ENCODE peak calls at places on chromosomes 3 and 15, in six cellular contexts. One of them, this sample, is unnamed.
A peak's percentile ranks its signal among the peaks of the same experiment; 100 is the strongest.

GRCh38 chr3:16828815-16829214 is 55.9 kb upstream of the PLCL2 start:
- DNase-seq in A549: peak; percentile 25
- DNase-seq in PC-3: peak; percentile 84
- DNase-seq in adrenal gland: peak; percentile 40
- DNase-seq in endothelial cell: peak; percentile 43
- DNase-seq in cardiac muscle cell: peak; percentile 56
- DNase-seq in this sample: peak; percentile 47

GRCh38 chr15:59326856-59327255 is 45.8 kb downstream of the MYO1E start:
- DNase-seq in A549: no peak
- DNase-seq in PC-3: no peak
- DNase-seq in adrenal gland: no peak
- DNase-seq in endothelial cell: no peak
- DNase-seq in cardiac muscle cell: no peak
- DNase-seq in this sample: no peak

GRCh38 chr3:40996382-40996781 is 202.9 kb upstream of the CTNNB1 start:
- DNase-seq in A549: no peak
- DNase-seq in PC-3: no peak
- DNase-seq in adrenal gland: no peak
- DNase-seq in endothelial cell: no peak
- DNase-seq in cardiac muscle cell: peak; percentile 58
- DNase-seq in this sample: no peak

GRCh38 chr15:50065264-50065663 is 53.8 kb downstream of the ATP8B4 start:
- DNase-seq in A549: no peak
- DNase-seq in PC-3: no peak
- DNase-seq in adrenal gland: no peak
- DNase-seq in endothelial cell: no peak
- DNase-seq in cardiac muscle cell: no peak
- DNase-seq in this sample: no peak

GRCh38 chr15:96358795-96359190 is 28.3 kb downstream of the NR2F2 start:
- DNase-seq in A549: no peak
- DNase-seq in PC-3: no peak
- DNase-seq in adrenal gland: no peak
- DNase-seq in endothelial cell: no peak
- DNase-seq in cardiac muscle cell: no peak
- DNase-seq in this sample: peak; percentile 44

GRCh38 chr15:40064231-40064894 is 25.4 kb upstream of the SRP14 start:
- DNase-seq in A549: no peak
- DNase-seq in PC-3: peak; percentile 92
- DNase-seq in adrenal gland: no peak
- DNase-seq in endothelial cell: no peak
- DNase-seq in cardiac muscle cell: no peak
- DNase-seq in this sample: no peak

GRCh38 chr3:133570139-133570936 is 3.1 kb upstream of the CDV3 start:
- DNase-seq in A549: no peak
- DNase-seq in PC-3: peak; percentile 84
- DNase-seq in adrenal gland: no peak
- DNase-seq in endothelial cell: no peak
- DNase-seq in cardiac muscle cell: peak; percentile 38
- DNase-seq in this sample: peak; percentile 80

GRCh38 chr15:48703544-48703943 is 58.0 kb upstream of the FBN1 start:
- DNase-seq in A549: no peak
- DNase-seq in PC-3: peak; percentile 14
- DNase-seq in adrenal gland: no peak
- DNase-seq in endothelial cell: no peak
- DNase-seq in cardiac muscle cell: no peak
- DNase-seq in this sample: no peak

GRCh38 chr3:156488771-156489170 is 66.1 kb downstream of the SSR3 start:
- DNase-seq in A549: no peak
- DNase-seq in PC-3: no peak
- DNase-seq in adrenal gland: no peak
- DNase-seq in endothelial cell: no peak
- DNase-seq in cardiac muscle cell: no peak
- DNase-seq in this sample: no peak

GRCh38 chr15:25182736-25183445 is 228.1 kb downstream of the SNRPN start:
- DNase-seq in A549: no peak
- DNase-seq in PC-3: no peak
- DNase-seq in adrenal gland: peak; percentile 3
- DNase-seq in endothelial cell: no peak
- DNase-seq in cardiac muscle cell: no peak
- DNase-seq in this sample: no peak

GRCh38 chr15:99717129-99718024 is 15.9 kb downstream of the LYSMD4 start:
- DNase-seq in A549: no peak
- DNase-seq in PC-3: no peak
- DNase-seq in adrenal gland: no peak
- DNase-seq in endothelial cell: no peak
- DNase-seq in cardiac muscle cell: peak; percentile 35
- DNase-seq in this sample: no peak

GRCh38 chr3:149581248-149581647 is 76.6 kb downstream of the WWTR1 start:
- DNase-seq in A549: no peak
- DNase-seq in PC-3: peak; percentile 94
- DNase-seq in adrenal gland: no peak
- DNase-seq in endothelial cell: no peak
- DNase-seq in cardiac muscle cell: no peak
- DNase-seq in this sample: no peak

GRCh38 chr3:61464785-61465184 is 96.6 kb upstream of the PTPRG start:
- DNase-seq in A549: no peak
- DNase-seq in PC-3: no peak
- DNase-seq in adrenal gland: peak; percentile 7
- DNase-seq in endothelial cell: no peak
- DNase-seq in cardiac muscle cell: no peak
- DNase-seq in this sample: no peak

GRCh38 chr3:73569246-73569760 is 55.4 kb downstream of the PDZRN3 start:
- DNase-seq in A549: no peak
- DNase-seq in PC-3: no peak
- DNase-seq in adrenal gland: no peak
- DNase-seq in endothelial cell: no peak
- DNase-seq in cardiac muscle cell: no peak
- DNase-seq in this sample: no peak

GRCh38 chr3:133512416-133513089 is 60.9 kb upstream of the CDV3 start:
- DNase-seq in A549: no peak
- DNase-seq in PC-3: no peak
- DNase-seq in adrenal gland: no peak
- DNase-seq in endothelial cell: no peak
- DNase-seq in cardiac muscle cell: no peak
- DNase-seq in this sample: no peak

GRCh38 chr3:189982299-189982945 is 138.3 kb downstream of the P3H2 start:
- DNase-seq in A549: no peak
- DNase-seq in PC-3: no peak
- DNase-seq in adrenal gland: no peak
- DNase-seq in endothelial cell: no peak
- DNase-seq in cardiac muscle cell: no peak
- DNase-seq in this sample: no peak

GRCh38 chr3:120475722-120476385 is 25.1 kb upstream of the FSTL1 start:
- DNase-seq in A549: no peak
- DNase-seq in PC-3: no peak
- DNase-seq in adrenal gland: no peak
- DNase-seq in endothelial cell: no peak
- DNase-seq in cardiac muscle cell: no peak
- DNase-seq in this sample: no peak

GRCh38 chr3:48662753-48663488 is at the start of gene CELSR3:
- DNase-seq in A549: peak; percentile 51
- DNase-seq in PC-3: peak; percentile 16
- DNase-seq in adrenal gland: peak; percentile 84
- DNase-seq in endothelial cell: peak; percentile 81
- DNase-seq in cardiac muscle cell: peak; percentile 95
- DNase-seq in this sample: peak; percentile 84

GRCh38 chr15:100393008-100393407 is 51.2 kb upstream of the ADAMTS17 start:
- DNase-seq in A549: no peak
- DNase-seq in PC-3: no peak
- DNase-seq in adrenal gland: no peak
- DNase-seq in endothelial cell: no peak
- DNase-seq in cardiac muscle cell: no peak
- DNase-seq in this sample: no peak

GRCh38 chr15:57444877-57445513 is 68.7 kb downstream of the CGNL1 start:
- DNase-seq in A549: no peak
- DNase-seq in PC-3: peak; percentile 13
- DNase-seq in adrenal gland: peak; percentile 44
- DNase-seq in endothelial cell: no peak
- DNase-seq in cardiac muscle cell: no peak
- DNase-seq in this sample: no peak

GRCh38 chr15:42494998-42495360 is 455 bp upstream of the SNAP23 start:
- DNase-seq in A549: peak; percentile 25
- DNase-seq in PC-3: peak; percentile 49
- DNase-seq in adrenal gland: peak; percentile 85
- DNase-seq in endothelial cell: peak; percentile 20
- DNase-seq in cardiac muscle cell: no peak
- DNase-seq in this sample: peak; percentile 30

GRCh38 chr15:42491540-42492225 is 742 bp upstream of the ZNF106 start:
- DNase-seq in A549: peak; percentile 25
- DNase-seq in PC-3: peak; percentile 71
- DNase-seq in adrenal gland: no peak
- DNase-seq in endothelial cell: no peak
- DNase-seq in cardiac muscle cell: no peak
- DNase-seq in this sample: peak; percentile 8

GRCh38 chr15:42490246-42490742 is 647 bp downstream of the ZNF106 start:
- DNase-seq in A549: no peak
- DNase-seq in PC-3: no peak
- DNase-seq in adrenal gland: no peak
- DNase-seq in endothelial cell: no peak
- DNase-seq in cardiac muscle cell: no peak
- DNase-seq in this sample: no peak

GRCh38 chr15:42493694-42494093 is 1.7 kb upstream of the SNAP23 start:
- DNase-seq in A549: no peak
- DNase-seq in PC-3: no peak
- DNase-seq in adrenal gland: no peak
- DNase-seq in endothelial cell: no peak
- DNase-seq in cardiac muscle cell: no peak
- DNase-seq in this sample: no peak

DNA sequence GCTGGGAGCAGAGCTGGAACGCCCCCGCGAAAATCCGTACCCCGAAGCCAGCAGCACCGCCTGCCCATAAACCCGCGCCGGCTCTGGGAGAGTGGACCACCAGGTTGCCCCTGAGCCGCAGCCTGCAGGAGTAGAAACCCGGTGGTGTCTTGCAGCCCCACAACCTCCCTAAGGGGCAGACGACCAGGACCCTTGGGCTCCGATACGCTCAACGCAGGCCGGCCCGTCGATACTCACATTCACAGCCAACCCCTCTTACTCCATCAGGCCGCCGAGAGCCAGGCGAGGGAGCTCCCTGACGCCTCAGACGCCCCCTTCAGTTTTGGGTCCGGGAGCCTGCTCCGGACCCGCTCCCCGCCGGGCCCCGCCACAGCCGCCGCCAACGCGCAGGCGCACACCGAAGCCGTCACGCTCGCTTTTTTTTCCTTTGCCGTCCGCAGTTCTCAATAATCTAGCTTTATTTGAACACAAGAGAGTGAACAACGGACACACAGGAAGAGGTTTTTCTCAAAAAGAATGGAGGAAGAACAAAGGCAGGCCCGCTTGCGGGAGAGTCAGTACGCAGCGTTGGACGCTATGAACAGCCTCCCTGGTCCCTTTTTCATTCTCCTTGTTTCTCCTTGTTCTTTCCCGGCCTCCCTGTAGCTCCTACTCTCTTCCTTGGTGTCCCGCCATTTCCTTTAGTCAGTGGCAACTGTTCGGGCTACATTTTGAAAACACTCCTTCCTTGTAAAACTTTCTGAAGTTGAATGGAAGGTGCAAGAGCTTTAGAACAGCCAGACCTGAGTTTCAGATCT is at the start of gene ZNF106:
- DNase-seq in A549: peak; percentile 54
- DNase-seq in PC-3: peak; percentile 91
- DNase-seq in adrenal gland: peak; percentile 83
- DNase-seq in endothelial cell: peak; percentile 92
- DNase-seq in cardiac muscle cell: peak; percentile 92
- DNase-seq in this sample: peak; percentile 82
- TF ChIP-seq CTCF in A549: no peak
- TF ChIP-seq CTCF in PC-3: peak; percentile 18
- TF ChIP-seq CTCF in adrenal gland: no peak
- TF ChIP-seq CTCF in endothelial cell: no peak
- TF ChIP-seq CTCF in cardiac muscle cell: no peak
- TF ChIP-seq CTCF in this sample: no peak

DNA sequence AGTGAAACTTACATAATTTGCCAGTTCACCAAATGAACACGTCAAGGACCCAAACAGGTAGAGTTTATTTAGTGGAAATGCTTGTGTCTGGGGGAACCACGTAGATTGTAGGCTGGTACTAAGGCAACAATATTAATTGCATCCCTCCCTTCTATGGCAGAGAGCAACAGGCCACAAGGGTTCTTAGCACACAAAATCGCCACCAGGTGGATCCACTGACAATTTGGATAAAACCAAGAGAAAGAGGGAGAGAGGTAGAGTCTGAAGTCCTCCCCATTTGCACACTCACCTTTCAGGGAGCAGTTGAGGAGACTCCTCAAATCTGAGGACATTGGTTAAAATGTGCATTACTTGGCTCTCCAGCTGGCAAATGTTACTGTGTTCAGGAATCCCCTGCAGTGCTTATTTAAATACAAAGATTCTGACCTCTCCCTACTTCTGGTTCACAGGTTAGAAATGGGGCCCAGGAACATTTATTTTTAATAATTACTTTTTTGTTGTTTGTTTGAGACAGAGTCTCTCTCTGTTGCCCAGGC is 181.0 kb upstream of the FEZF2 start:
- DNase-seq in A549: peak; percentile 1
- DNase-seq in PC-3: peak; percentile 35
- DNase-seq in adrenal gland: no peak
- DNase-seq in endothelial cell: peak; percentile 20
- DNase-seq in cardiac muscle cell: no peak
- DNase-seq in this sample: peak; percentile 17
- TF ChIP-seq CTCF in A549: no peak
- TF ChIP-seq CTCF in PC-3: peak; percentile 41
- TF ChIP-seq CTCF in adrenal gland: no peak
- TF ChIP-seq CTCF in endothelial cell: peak; percentile 22
- TF ChIP-seq CTCF in cardiac muscle cell: peak; percentile 28
- TF ChIP-seq CTCF in this sample: no peak

DNA sequence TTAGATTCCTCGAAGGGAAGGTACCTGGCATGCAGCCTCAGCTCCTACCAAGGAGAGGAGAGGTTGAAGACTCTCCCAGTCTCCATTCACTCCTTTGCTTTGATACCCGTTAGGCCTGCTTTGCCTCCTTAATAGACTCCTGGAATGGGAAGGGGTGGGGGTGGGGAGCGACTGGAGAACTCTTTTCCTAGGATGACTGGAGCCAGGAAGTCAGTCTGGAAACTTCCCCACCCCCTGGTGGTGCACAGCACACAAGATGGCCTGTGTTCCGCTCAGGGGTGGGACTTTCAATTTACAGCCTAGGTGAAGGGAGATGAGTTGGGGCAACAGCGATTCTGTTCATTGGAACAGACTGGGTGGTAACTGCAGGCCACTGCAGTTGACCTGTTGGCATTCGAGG is 21.4 kb upstream of the CELF6 start:
- DNase-seq in A549: no peak
- DNase-seq in PC-3: peak; percentile 51
- DNase-seq in adrenal gland: no peak
- DNase-seq in endothelial cell: peak; percentile 70
- DNase-seq in cardiac muscle cell: peak; percentile 63
- DNase-seq in this sample: peak; percentile 9
- TF ChIP-seq CTCF in A549: peak; percentile 16
- TF ChIP-seq CTCF in PC-3: peak; percentile 58
- TF ChIP-seq CTCF in adrenal gland: no peak
- TF ChIP-seq CTCF in endothelial cell: peak; percentile 65
- TF ChIP-seq CTCF in cardiac muscle cell: peak; percentile 26
- TF ChIP-seq CTCF in this sample: peak; percentile 20

GRCh38 chr3:57597240-57597972 is at the start of gene ARF4:
- DNase-seq in A549: peak; percentile 96
- DNase-seq in PC-3: peak; percentile 99
- DNase-seq in adrenal gland: peak; percentile 99
- DNase-seq in endothelial cell: peak; percentile 100
- DNase-seq in cardiac muscle cell: peak; percentile 99
- DNase-seq in this sample: peak; percentile 99
- TF ChIP-seq CTCF in A549: no peak
- TF ChIP-seq CTCF in PC-3: peak; percentile 24
- TF ChIP-seq CTCF in adrenal gland: no peak
- TF ChIP-seq CTCF in endothelial cell: no peak
- TF ChIP-seq CTCF in cardiac muscle cell: peak; percentile 31
- TF ChIP-seq CTCF in this sample: no peak

This sample was measured in Calu3.